ENCODE peak calls at places on chromosomes 6 and 20, in five cellular contexts. J, C, M, W and B are unnamed samples.

GRCh38 chr20:2524435-2525272 is 11.7 kb upstream of the TMC2 start:
- DNase-seq in C (peak), M (peak), W (peak), J (peak), B (peak)

GRCh38 chr6:125831660-125832059 is 40.9 kb downstream of the NCOA7 start:
- DNase-seq in M (no peak), W (no peak), C (no peak), J (no peak), B (no peak)

GRCh38 chr6:22041797-22042489 is 254.9 kb downstream of the PRL start:
- DNase-seq in C (no peak), W (no peak), M (no peak), J (no peak), B (no peak)

GRCh38 chr6:90131091-90131490 is 165.6 kb downstream of the BACH2 start:
- DNase-seq in W (no peak), J (no peak), M (no peak), C (no peak), B (no peak)

GRCh38 chr20:5080384-5080877 is 39.3 kb downstream of the PCNA start:
- DNase-seq in J (no peak), W (peak), M (no peak), C (no peak), B (no peak)

GRCh38 chr20:6886065-6886729 is 118.7 kb downstream of the BMP2 start:
- DNase-seq in W (no peak), C (no peak), J (no peak), M (no peak), B (no peak)

GRCh38 chr6:14917101-14917500 is 328.8 kb upstream of the JARID2 start:
- DNase-seq in C (no peak), M (no peak), W (no peak), J (no peak), B (no peak)

GRCh38 chr20:13006825-13007224 is 1.9 kb upstream of the SPTLC3 start:
- DNase-seq in M (no peak), W (no peak), J (no peak), C (no peak), B (no peak)

GRCh38 chr20:2922957-2923356 is 49.7 kb downstream of the PTPRA start:
- DNase-seq in M (no peak), W (no peak), C (no peak), J (no peak), B (no peak)

GRCh38 chr20:9068232-9068781 is 580 bp upstream of the PLCB4 start:
- DNase-seq in C (peak), J (no peak), M (peak), W (no peak), B (peak)

GRCh38 chr20:37220255-37220654 is 40.9 kb upstream of the MROH8 start:
- DNase-seq in J (no peak), C (no peak), W (no peak), M (no peak), B (no peak)